ENCODE peak calls at places on chromosomes 4 and X, in seven cellular contexts. One of them, this sample, is unnamed.
A peak's percentile ranks its signal among the peaks of the same experiment; 100 is the strongest.

GRCh38 chrX:39875834-39876625 is 221.7 kb downstream of the BCOR start:
- DNase-seq in mammary epithelial cell: peak; percentile 29
- DNase-seq in neural progenitor cell: no peak
- DNase-seq in HCT116: no peak
- DNase-seq in IMR-90: no peak
- DNase-seq in HepG2: no peak
- DNase-seq in hepatocyte: no peak
- DNase-seq in this sample: no peak

GRCh38 chr4:122914292-122914904 is 8.0 kb downstream of the NUDT6 start:
- DNase-seq in mammary epithelial cell: peak; percentile 39
- DNase-seq in neural progenitor cell: no peak
- DNase-seq in HCT116: no peak
- DNase-seq in IMR-90: peak; percentile 68
- DNase-seq in HepG2: peak; percentile 43
- DNase-seq in hepatocyte: peak; percentile 19
- DNase-seq in this sample: peak; percentile 43

GRCh38 chr4:74793757-74794340 is 474 bp downstream of the BTC start:
- DNase-seq in mammary epithelial cell: peak; percentile 44
- DNase-seq in neural progenitor cell: peak; percentile 63
- DNase-seq in HCT116: no peak
- DNase-seq in IMR-90: no peak
- DNase-seq in HepG2: peak; percentile 3
- DNase-seq in hepatocyte: peak; percentile 69
- DNase-seq in this sample: peak; percentile 91

GRCh38 chrX:120000490-120001246 is 57.1 kb upstream of the NKAP start:
- DNase-seq in mammary epithelial cell: no peak
- DNase-seq in neural progenitor cell: peak; percentile 38
- DNase-seq in HCT116: no peak
- DNase-seq in IMR-90: peak; percentile 1
- DNase-seq in HepG2: no peak
- DNase-seq in hepatocyte: peak; percentile 14
- DNase-seq in this sample: peak; percentile 35

GRCh38 chr4:38178666-38178995 is 218.4 kb downstream of the PTTG2 start:
- DNase-seq in mammary epithelial cell: no peak
- DNase-seq in neural progenitor cell: no peak
- DNase-seq in HCT116: no peak
- DNase-seq in IMR-90: no peak
- DNase-seq in HepG2: no peak
- DNase-seq in hepatocyte: no peak
- DNase-seq in this sample: no peak

GRCh38 chr4:66032571-66032970 is 362.3 kb upstream of the EPHA5 start:
- DNase-seq in mammary epithelial cell: no peak
- DNase-seq in neural progenitor cell: no peak
- DNase-seq in HCT116: no peak
- DNase-seq in IMR-90: no peak
- DNase-seq in HepG2: no peak
- DNase-seq in hepatocyte: no peak
- DNase-seq in this sample: no peak

GRCh38 chr4:139986108-139986507 is 167.9 kb downstream of the MAML3 start:
- DNase-seq in mammary epithelial cell: no peak
- DNase-seq in neural progenitor cell: no peak
- DNase-seq in HCT116: no peak
- DNase-seq in IMR-90: no peak
- DNase-seq in HepG2: no peak
- DNase-seq in hepatocyte: no peak
- DNase-seq in this sample: no peak

GRCh38 chrX:112818114-112819012 is 22.3 kb downstream of the AMOT start:
- DNase-seq in mammary epithelial cell: peak; percentile 1
- DNase-seq in neural progenitor cell: no peak
- DNase-seq in HCT116: no peak
- DNase-seq in IMR-90: no peak
- DNase-seq in HepG2: no peak
- DNase-seq in hepatocyte: no peak
- DNase-seq in this sample: peak; percentile 14

GRCh38 chr4:39908284-39908683 is 69.4 kb downstream of the PDS5A start:
- DNase-seq in mammary epithelial cell: no peak
- DNase-seq in neural progenitor cell: no peak
- DNase-seq in HCT116: no peak
- DNase-seq in IMR-90: peak; percentile 40
- DNase-seq in HepG2: no peak
- DNase-seq in hepatocyte: no peak
- DNase-seq in this sample: no peak

GRCh38 chrX:11757397-11757728 is 674 bp upstream of the MSL3 start:
- DNase-seq in mammary epithelial cell: no peak
- DNase-seq in neural progenitor cell: no peak
- DNase-seq in HCT116: no peak
- DNase-seq in IMR-90: no peak
- DNase-seq in HepG2: no peak
- DNase-seq in hepatocyte: no peak
- DNase-seq in this sample: no peak

GRCh38 chrX:106611682-106612402 is at the start of gene RADX:
- DNase-seq in mammary epithelial cell: peak; percentile 68
- DNase-seq in neural progenitor cell: peak; percentile 93
- DNase-seq in HCT116: peak; percentile 64
- DNase-seq in IMR-90: peak; percentile 45
- DNase-seq in HepG2: peak; percentile 58
- DNase-seq in hepatocyte: peak; percentile 89
- DNase-seq in this sample: peak; percentile 92
- H2AFZ ChIP-seq in mammary epithelial cell: peak within 1 kb of the TSS; percentile 85
- H2AFZ ChIP-seq in neural progenitor cell: peak within 1 kb of the TSS; percentile 85
- H2AFZ ChIP-seq in HCT116: peak within 1 kb of the TSS; percentile 78
- H2AFZ ChIP-seq in IMR-90: peak within 1 kb of the TSS; percentile 88
- H2AFZ ChIP-seq in HepG2: peak within 1 kb of the TSS; percentile 86
- H2AFZ ChIP-seq in hepatocyte: peak within 1 kb of the TSS; percentile 84
- H2AFZ ChIP-seq in this sample: peak within 1 kb of the TSS; percentile 91

GRCh38 chrX:110015915-110016314 is 13.0 kb downstream of the TMEM164 start:
- DNase-seq in mammary epithelial cell: no peak
- DNase-seq in neural progenitor cell: no peak
- DNase-seq in HCT116: no peak
- DNase-seq in IMR-90: no peak
- DNase-seq in HepG2: no peak
- DNase-seq in hepatocyte: no peak
- DNase-seq in this sample: no peak

GRCh38 chrX:110026099-110026844 is 23.4 kb downstream of the TMEM164 start:
- DNase-seq in mammary epithelial cell: peak; percentile 85
- DNase-seq in neural progenitor cell: peak; percentile 26
- DNase-seq in HCT116: no peak
- DNase-seq in IMR-90: no peak
- DNase-seq in HepG2: no peak
- DNase-seq in hepatocyte: peak; percentile 59
- DNase-seq in this sample: no peak

GRCh38 chrX:110022555-110023448 is 19.9 kb downstream of the TMEM164 start:
- DNase-seq in mammary epithelial cell: no peak
- DNase-seq in neural progenitor cell: no peak
- DNase-seq in HCT116: no peak
- DNase-seq in IMR-90: no peak
- DNase-seq in HepG2: no peak
- DNase-seq in hepatocyte: no peak
- DNase-seq in this sample: no peak

DNA sequence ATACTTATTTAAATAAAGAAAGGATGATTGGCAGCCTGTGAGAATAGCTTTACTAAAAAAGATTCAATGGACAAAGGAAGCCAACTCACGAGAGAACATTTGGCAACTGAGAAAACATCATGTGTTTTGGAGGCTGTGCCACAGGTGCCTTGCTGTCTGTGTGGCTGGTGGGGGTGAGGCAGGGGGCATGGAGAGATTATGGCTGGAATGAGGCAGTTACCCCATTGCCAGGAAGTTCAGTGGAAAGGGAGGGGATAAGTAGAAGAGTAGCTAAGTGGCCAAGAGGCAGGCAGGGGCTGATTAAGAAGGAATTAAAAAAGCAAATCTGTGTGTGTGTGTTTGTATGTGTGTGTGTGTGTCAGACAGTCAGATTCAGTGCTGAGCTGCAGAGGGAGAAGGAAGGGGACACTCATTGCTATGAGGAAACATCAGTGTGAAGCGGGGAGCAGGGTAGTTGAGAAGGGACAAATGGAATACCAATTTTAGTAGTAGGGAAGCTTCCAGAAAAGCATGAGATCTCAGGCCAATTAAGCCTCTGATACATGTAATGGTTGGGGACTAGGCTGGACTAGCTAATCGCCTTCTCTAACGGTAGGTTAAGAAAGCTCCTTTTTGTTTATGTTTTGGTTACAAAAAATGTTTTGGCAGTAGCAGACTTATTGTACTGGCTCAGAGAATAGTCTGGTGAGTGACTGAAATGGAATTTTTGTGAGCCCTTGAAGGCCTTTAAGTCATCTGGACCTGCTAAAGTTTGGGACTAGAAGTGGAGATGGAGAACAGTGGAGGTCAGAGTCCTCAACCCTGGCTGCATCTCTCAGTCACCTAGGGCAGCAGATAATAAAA is 18.5 kb downstream of the TMEM164 start:
- DNase-seq in mammary epithelial cell: no peak
- DNase-seq in neural progenitor cell: no peak
- DNase-seq in HCT116: no peak
- DNase-seq in IMR-90: peak; percentile 75
- DNase-seq in HepG2: no peak
- DNase-seq in hepatocyte: no peak
- DNase-seq in this sample: no peak
- H3K4me2 ChIP-seq in mammary epithelial cell: no peak overlapping the region
- H3K4me2 ChIP-seq in neural progenitor cell: no peak overlapping the region
- H3K4me2 ChIP-seq in HCT116: no peak overlapping the region
- H3K4me2 ChIP-seq in IMR-90: peak overlapping the region; percentile 38
- H3K4me2 ChIP-seq in HepG2: no peak overlapping the region
- H3K4me2 ChIP-seq in hepatocyte: no peak overlapping the region
- H3K4me2 ChIP-seq in this sample: no peak overlapping the region

DNA sequence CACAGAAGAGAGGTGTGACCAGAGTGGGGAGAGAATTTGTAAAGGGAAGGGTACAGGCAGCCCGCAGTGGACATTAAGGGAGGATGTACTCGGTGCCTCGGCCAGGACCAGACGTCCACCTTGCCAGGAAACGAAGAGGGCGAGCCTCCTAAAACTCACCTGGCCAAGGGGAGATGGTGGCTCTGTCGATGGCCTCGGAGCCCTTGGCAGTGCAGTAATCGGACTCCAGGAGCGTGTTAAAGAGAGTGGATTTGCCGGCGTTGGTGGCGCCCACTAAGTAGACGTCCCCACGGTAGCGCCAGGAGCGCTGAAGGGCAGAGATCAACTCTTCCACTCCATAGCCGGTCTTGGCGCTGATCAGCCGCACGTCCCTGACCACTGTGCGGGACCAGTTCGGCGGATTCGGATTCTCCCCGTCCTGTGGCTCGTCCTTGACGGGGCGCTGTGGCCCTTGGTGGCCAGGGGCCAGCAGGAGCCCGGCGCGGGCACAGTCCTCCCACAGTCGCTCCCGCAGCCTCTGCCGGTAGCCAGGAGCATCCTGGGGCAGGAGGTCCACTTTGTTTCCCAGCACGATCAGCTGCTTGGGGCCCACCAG is 1.0 kb downstream of the NOA1 start:
- DNase-seq in mammary epithelial cell: peak; percentile 9
- DNase-seq in neural progenitor cell: no peak
- DNase-seq in HCT116: no peak
- DNase-seq in IMR-90: no peak
- DNase-seq in HepG2: peak; percentile 12
- DNase-seq in hepatocyte: no peak
- DNase-seq in this sample: peak; percentile 26
- H2AFZ ChIP-seq in mammary epithelial cell: peak overlapping the region; percentile 93
- H2AFZ ChIP-seq in neural progenitor cell: no peak overlapping the region
- H2AFZ ChIP-seq in HCT116: no peak overlapping the region
- H2AFZ ChIP-seq in IMR-90: peak overlapping the region; percentile 94
- H2AFZ ChIP-seq in HepG2: no peak overlapping the region
- H2AFZ ChIP-seq in hepatocyte: peak overlapping the region; percentile 94
- H2AFZ ChIP-seq in this sample: no peak overlapping the region

GRCh38 chr4:80360900-80361299 is 25.4 kb downstream of the CFAP299 start:
- DNase-seq in mammary epithelial cell: no peak
- DNase-seq in neural progenitor cell: no peak
- DNase-seq in HCT116: no peak
- DNase-seq in IMR-90: peak; percentile 44
- DNase-seq in HepG2: no peak
- DNase-seq in hepatocyte: no peak
- DNase-seq in this sample: no peak
- H3K4me2 ChIP-seq in mammary epithelial cell: no peak overlapping the region
- H3K4me2 ChIP-seq in neural progenitor cell: no peak overlapping the region
- H3K4me2 ChIP-seq in HCT116: no peak overlapping the region
- H3K4me2 ChIP-seq in IMR-90: no peak overlapping the region
- H3K4me2 ChIP-seq in HepG2: no peak overlapping the region
- H3K4me2 ChIP-seq in hepatocyte: no peak overlapping the region
- H3K4me2 ChIP-seq in this sample: peak overlapping the region; percentile 15

GRCh38 chrX:73944582-73944947 is 359.4 kb upstream of the ZCCHC13 start:
- DNase-seq in mammary epithelial cell: no peak
- DNase-seq in neural progenitor cell: peak; percentile 20
- DNase-seq in HCT116: no peak
- DNase-seq in IMR-90: peak; percentile 6
- DNase-seq in HepG2: no peak
- DNase-seq in hepatocyte: peak; percentile 24
- DNase-seq in this sample: no peak
- H2AFZ ChIP-seq in mammary epithelial cell: peak overlapping the region; percentile 99
- H2AFZ ChIP-seq in neural progenitor cell: peak overlapping the region; percentile 98
- H2AFZ ChIP-seq in HCT116: no peak overlapping the region
- H2AFZ ChIP-seq in IMR-90: peak overlapping the region; percentile 90
- H2AFZ ChIP-seq in HepG2: no peak overlapping the region
- H2AFZ ChIP-seq in hepatocyte: peak overlapping the region; percentile 83
- H2AFZ ChIP-seq in this sample: peak overlapping the region; percentile 79

DNA sequence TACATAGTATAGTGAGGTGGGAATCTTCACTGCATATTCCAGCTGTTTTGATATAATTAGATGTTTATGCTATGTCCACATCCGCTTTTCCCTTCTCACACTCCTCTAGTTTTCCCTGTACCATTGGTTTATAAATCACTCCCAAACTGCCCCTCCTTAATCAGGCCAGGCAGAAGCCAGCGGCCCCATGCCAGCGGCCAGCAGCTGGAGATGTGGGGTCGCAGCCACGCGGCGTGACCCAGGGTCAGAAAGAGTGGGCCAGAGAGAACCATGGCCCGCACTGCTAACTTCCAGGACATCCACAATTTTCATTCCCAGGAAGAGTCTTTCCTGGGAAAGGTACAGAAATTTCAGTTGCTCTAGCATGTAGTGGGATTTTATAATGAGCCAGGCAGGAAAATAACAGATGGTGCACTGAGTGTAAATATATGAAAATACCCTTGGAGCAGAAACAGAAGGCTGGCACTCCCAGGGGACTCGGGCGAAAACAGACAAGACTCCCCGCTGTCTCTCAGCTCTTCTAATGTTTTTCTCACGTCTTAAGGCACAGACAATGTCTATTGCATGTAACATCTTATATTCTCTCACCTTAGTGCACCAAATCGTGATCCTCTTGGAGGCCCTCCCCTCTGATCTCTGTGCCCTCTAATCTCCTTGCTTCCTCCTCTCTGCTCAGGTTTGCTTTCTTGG is 145.9 kb upstream of the ZFP42 start:
- DNase-seq in mammary epithelial cell: no peak
- DNase-seq in neural progenitor cell: no peak
- DNase-seq in HCT116: no peak
- DNase-seq in IMR-90: no peak
- DNase-seq in HepG2: no peak
- DNase-seq in hepatocyte: no peak
- DNase-seq in this sample: no peak
- H3K4me2 ChIP-seq in mammary epithelial cell: no peak overlapping the region
- H3K4me2 ChIP-seq in neural progenitor cell: no peak overlapping the region
- H3K4me2 ChIP-seq in HCT116: no peak overlapping the region
- H3K4me2 ChIP-seq in IMR-90: no peak overlapping the region
- H3K4me2 ChIP-seq in HepG2: no peak overlapping the region
- H3K4me2 ChIP-seq in hepatocyte: no peak overlapping the region
- H3K4me2 ChIP-seq in this sample: no peak overlapping the region